ENCODE peak calls at places on chromosomes 1 and 21, in five cellular contexts. One of them, this sample, is unnamed. For H3K4me1, the result is how much of the 10 kb centered on the place peaks cover.

GRCh38 chr1:77664923-77665516 is 17.4 kb downstream of the ZZZ3 start:
- DNase-seq in H1: no peak
- DNase-seq in heart right ventricle: no peak
- DNase-seq in spleen: no peak
- DNase-seq in CD4-positive, alpha-beta memory T cell: no peak
- DNase-seq in this sample: no peak

GRCh38 chr1:248924696-248925532 is 18.9 kb downstream of the PGBD2 start:
- DNase-seq in H1: no peak
- DNase-seq in heart right ventricle: peak
- DNase-seq in spleen: peak
- DNase-seq in CD4-positive, alpha-beta memory T cell: peak
- DNase-seq in this sample: peak

GRCh38 chr1:164608651-164609057 is 49.7 kb downstream of the PBX1 start:
- DNase-seq in H1: no peak
- DNase-seq in heart right ventricle: no peak
- DNase-seq in spleen: no peak
- DNase-seq in CD4-positive, alpha-beta memory T cell: no peak
- DNase-seq in this sample: no peak

GRCh38 chr1:38589036-38589435 is 270.5 kb downstream of the RRAGC start:
- DNase-seq in H1: no peak
- DNase-seq in heart right ventricle: no peak
- DNase-seq in spleen: no peak
- DNase-seq in CD4-positive, alpha-beta memory T cell: no peak
- DNase-seq in this sample: no peak

GRCh38 chr1:75092141-75092540 is 42.0 kb upstream of the LHX8 start:
- DNase-seq in H1: no peak
- DNase-seq in heart right ventricle: no peak
- DNase-seq in spleen: peak
- DNase-seq in CD4-positive, alpha-beta memory T cell: no peak
- DNase-seq in this sample: no peak

GRCh38 chr1:3187415-3188149 is 118.6 kb downstream of the PRDM16 start:
- DNase-seq in H1: no peak
- DNase-seq in heart right ventricle: no peak
- DNase-seq in spleen: no peak
- DNase-seq in CD4-positive, alpha-beta memory T cell: no peak
- DNase-seq in this sample: no peak

GRCh38 chr1:6317101-6317760 is 56.3 kb upstream of the GPR153 start:
- DNase-seq in H1: no peak
- DNase-seq in heart right ventricle: no peak
- DNase-seq in spleen: no peak
- DNase-seq in CD4-positive, alpha-beta memory T cell: no peak
- DNase-seq in this sample: no peak

GRCh38 chr1:10253755-10254154 is 43.4 kb downstream of the KIF1B start:
- DNase-seq in H1: no peak
- DNase-seq in heart right ventricle: peak
- DNase-seq in spleen: no peak
- DNase-seq in CD4-positive, alpha-beta memory T cell: no peak
- DNase-seq in this sample: no peak

GRCh38 chr1:167474191-167474641 is 44.1 kb downstream of the CD247 start:
- DNase-seq in H1: no peak
- DNase-seq in heart right ventricle: no peak
- DNase-seq in spleen: no peak
- DNase-seq in CD4-positive, alpha-beta memory T cell: peak
- DNase-seq in this sample: peak

GRCh38 chr1:199759268-199759724 is 268.2 kb upstream of the NR5A2 start:
- DNase-seq in H1: no peak
- DNase-seq in heart right ventricle: no peak
- DNase-seq in spleen: no peak
- DNase-seq in CD4-positive, alpha-beta memory T cell: no peak
- DNase-seq in this sample: no peak

GRCh38 chr1:37892151-37893047 is 33.0 kb upstream of the MTF1 start:
- DNase-seq in H1: no peak
- DNase-seq in heart right ventricle: no peak
- DNase-seq in spleen: no peak
- DNase-seq in CD4-positive, alpha-beta memory T cell: no peak
- DNase-seq in this sample: no peak

GRCh38 chr1:79633456-79633855 is 626.9 kb upstream of the ADGRL4 start:
- DNase-seq in H1: no peak
- DNase-seq in heart right ventricle: no peak
- DNase-seq in spleen: no peak
- DNase-seq in CD4-positive, alpha-beta memory T cell: no peak
- DNase-seq in this sample: no peak

GRCh38 chr1:238129677-238130076 is 239.0 kb upstream of the ZP4 start:
- DNase-seq in H1: no peak
- DNase-seq in heart right ventricle: no peak
- DNase-seq in spleen: no peak
- DNase-seq in CD4-positive, alpha-beta memory T cell: no peak
- DNase-seq in this sample: no peak

GRCh38 chr1:32798191-32798590 is 19.0 kb downstream of the YARS1 start:
- DNase-seq in H1: no peak
- DNase-seq in heart right ventricle: no peak
- DNase-seq in spleen: no peak
- DNase-seq in CD4-positive, alpha-beta memory T cell: no peak
- DNase-seq in this sample: no peak

GRCh38 chr1:178284059-178284458 is 190.2 kb downstream of the RASAL2 start:
- DNase-seq in H1: no peak
- DNase-seq in heart right ventricle: no peak
- DNase-seq in spleen: no peak
- DNase-seq in CD4-positive, alpha-beta memory T cell: no peak
- DNase-seq in this sample: no peak

GRCh38 chr1:214349781-214350180 is 68.8 kb downstream of the SMYD2 start:
- DNase-seq in H1: no peak
- DNase-seq in heart right ventricle: no peak
- DNase-seq in spleen: no peak
- DNase-seq in CD4-positive, alpha-beta memory T cell: no peak
- DNase-seq in this sample: no peak

GRCh38 chr1:32767156-32767555 is 50.0 kb downstream of the YARS1 start:
- DNase-seq in H1: no peak
- DNase-seq in heart right ventricle: no peak
- DNase-seq in spleen: no peak
- DNase-seq in CD4-positive, alpha-beta memory T cell: no peak
- DNase-seq in this sample: no peak

GRCh38 chr1:169741666-169742394 is 8.0 kb upstream of the SELE start:
- DNase-seq in H1: no peak
- DNase-seq in heart right ventricle: no peak
- DNase-seq in spleen: no peak
- DNase-seq in CD4-positive, alpha-beta memory T cell: no peak
- DNase-seq in this sample: no peak

GRCh38 chr1:115299266-115299665 is 38.8 kb downstream of the NGF start:
- DNase-seq in H1: no peak
- DNase-seq in heart right ventricle: no peak
- DNase-seq in spleen: no peak
- DNase-seq in CD4-positive, alpha-beta memory T cell: no peak
- DNase-seq in this sample: no peak

GRCh38 chr1:44418022-44418673 is 13.1 kb downstream of the RNF220 start:
- DNase-seq in H1: no peak
- DNase-seq in heart right ventricle: no peak
- DNase-seq in spleen: no peak
- DNase-seq in CD4-positive, alpha-beta memory T cell: no peak
- DNase-seq in this sample: no peak

GRCh38 chr1:196372896-196373536 is 235.2 kb downstream of the KCNT2 start:
- DNase-seq in H1: no peak
- DNase-seq in heart right ventricle: no peak
- DNase-seq in spleen: no peak
- DNase-seq in CD4-positive, alpha-beta memory T cell: peak
- DNase-seq in this sample: no peak

GRCh38 chr1:34460193-34460592 is 283.5 kb downstream of the C1orf94 start:
- DNase-seq in H1: peak
- DNase-seq in heart right ventricle: no peak
- DNase-seq in spleen: no peak
- DNase-seq in CD4-positive, alpha-beta memory T cell: peak
- DNase-seq in this sample: peak

GRCh38 chr21:46297311-46298082 is 11.4 kb downstream of the YBEY start:
- DNase-seq in H1: peak
- DNase-seq in heart right ventricle: peak
- DNase-seq in spleen: peak
- DNase-seq in CD4-positive, alpha-beta memory T cell: no peak
- DNase-seq in this sample: no peak

GRCh38 chr1:172004671-172005070 is 163.4 kb downstream of the DNM3 start:
- DNase-seq in H1: no peak
- DNase-seq in heart right ventricle: no peak
- DNase-seq in spleen: no peak
- DNase-seq in CD4-positive, alpha-beta memory T cell: no peak
- DNase-seq in this sample: no peak

GRCh38 chr21:36889401-36889800 is 77.1 kb downstream of the HLCS start:
- DNase-seq in H1: no peak
- DNase-seq in heart right ventricle: peak
- DNase-seq in spleen: no peak
- DNase-seq in CD4-positive, alpha-beta memory T cell: no peak
- DNase-seq in this sample: no peak

GRCh38 chr1:27600500-27601175 is 3.3 kb downstream of the AHDC1 start:
- DNase-seq in H1: no peak
- DNase-seq in heart right ventricle: no peak
- DNase-seq in spleen: no peak
- DNase-seq in CD4-positive, alpha-beta memory T cell: no peak
- DNase-seq in this sample: no peak

GRCh38 chr1:197917813-197918646 is 858 bp downstream of the LHX9 start:
- DNase-seq in H1: peak
- DNase-seq in heart right ventricle: no peak
- DNase-seq in spleen: peak
- DNase-seq in CD4-positive, alpha-beta memory T cell: no peak
- DNase-seq in this sample: no peak
- H3K4me3 ChIP-seq in H1: peak
- H3K4me3 ChIP-seq in heart right ventricle: peak
- H3K4me3 ChIP-seq in spleen: peak
- H3K4me3 ChIP-seq in CD4-positive, alpha-beta memory T cell: peak
- H3K4me3 ChIP-seq in this sample: peak

DNA sequence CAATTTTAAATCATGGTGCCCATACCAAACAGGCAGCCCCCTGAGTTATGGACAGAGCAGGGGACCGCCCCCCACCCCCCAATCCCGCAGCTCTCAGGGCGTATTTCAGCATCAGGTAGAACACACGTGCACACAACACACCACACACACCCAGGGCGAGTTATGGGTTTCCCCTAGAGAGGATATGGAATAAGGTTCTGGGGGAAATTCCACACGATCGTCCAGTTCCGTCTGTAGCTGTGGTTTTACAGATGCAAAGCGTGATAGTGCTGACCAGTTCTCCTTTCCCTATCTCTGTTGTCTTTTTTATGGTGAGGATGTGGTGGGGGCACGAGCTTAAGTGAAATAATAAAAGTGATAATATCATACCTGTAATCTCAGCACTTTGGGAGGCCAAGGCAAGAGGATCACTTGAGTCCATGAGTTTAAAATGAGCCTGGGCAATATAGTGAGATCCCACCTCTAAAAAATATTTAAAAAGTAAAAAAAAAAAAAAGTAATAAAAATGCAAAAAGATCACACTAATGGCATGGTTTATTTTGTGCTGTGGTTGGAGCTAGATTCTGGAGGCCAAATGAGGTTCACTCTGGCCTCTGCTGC is 25.1 kb downstream of the C2CD2 start:
- DNase-seq in H1: no peak
- DNase-seq in heart right ventricle: no peak
- DNase-seq in spleen: peak
- DNase-seq in CD4-positive, alpha-beta memory T cell: no peak
- DNase-seq in this sample: no peak
- H3K27ac ChIP-seq in H1: no peak
- H3K27ac ChIP-seq in heart right ventricle: peak
- H3K27ac ChIP-seq in spleen: peak
- H3K27ac ChIP-seq in CD4-positive, alpha-beta memory T cell: no peak
- H3K27ac ChIP-seq in this sample: no peak

DNA sequence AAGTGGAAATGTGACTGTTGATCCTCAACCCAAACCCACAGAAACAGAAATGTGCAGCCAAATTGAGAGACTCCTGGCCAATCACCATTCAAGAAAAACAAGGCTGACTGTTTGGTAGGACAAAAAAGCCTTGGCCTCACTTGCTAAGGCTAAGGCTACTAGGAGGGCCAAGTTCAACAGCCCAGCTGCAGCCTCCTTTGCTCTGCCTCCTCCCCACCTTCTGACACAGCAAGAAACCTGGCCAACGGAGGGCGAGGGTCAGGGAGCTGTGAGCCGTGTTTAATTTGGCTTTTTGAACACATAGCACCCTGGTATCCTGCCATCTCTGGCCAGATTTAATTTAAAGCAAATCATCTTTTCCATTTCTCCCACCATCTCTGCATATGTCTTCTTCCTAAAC is 165.8 kb upstream of the RAB4A start:
- DNase-seq in H1: no peak
- DNase-seq in heart right ventricle: no peak
- DNase-seq in spleen: no peak
- DNase-seq in CD4-positive, alpha-beta memory T cell: no peak
- DNase-seq in this sample: no peak
- H3K4me1 ChIP-seq in H1: under half
- H3K4me1 ChIP-seq in heart right ventricle: under half
- H3K4me1 ChIP-seq in spleen: under half
- H3K4me1 ChIP-seq in CD4-positive, alpha-beta memory T cell: under half
- H3K4me1 ChIP-seq in this sample: under half

DNA sequence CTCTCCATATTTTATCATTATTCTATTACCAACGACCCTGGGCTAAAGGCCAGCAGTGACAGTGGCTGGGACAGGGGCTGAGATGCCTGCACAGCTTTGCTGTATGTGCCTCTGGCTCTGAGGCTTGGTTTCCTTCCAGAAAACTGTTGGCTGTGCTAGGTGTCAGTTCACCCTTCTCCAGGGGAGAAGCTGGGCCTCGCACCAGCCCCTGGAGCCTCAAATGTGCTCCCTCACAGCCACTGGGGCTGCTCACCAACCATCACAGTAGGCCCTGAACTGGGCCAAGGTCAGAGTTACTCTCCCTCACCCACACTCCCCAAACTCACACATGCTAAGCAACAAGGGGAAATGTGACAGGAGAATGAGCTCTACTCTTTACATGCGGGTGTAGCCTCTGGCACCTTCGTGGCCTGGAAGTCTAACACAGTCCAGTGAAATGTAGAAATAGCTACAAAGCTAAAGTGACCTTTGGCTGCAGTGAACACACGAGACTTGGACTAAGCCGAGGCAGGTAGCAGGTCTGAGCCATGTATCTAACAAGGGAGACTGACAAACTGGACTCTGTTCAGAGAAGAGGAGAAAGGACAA is 4.7 kb upstream of the CD160 start:
- DNase-seq in H1: no peak
- DNase-seq in heart right ventricle: peak
- DNase-seq in spleen: no peak
- DNase-seq in CD4-positive, alpha-beta memory T cell: no peak
- DNase-seq in this sample: no peak
- H3K4me3 ChIP-seq in H1: no peak
- H3K4me3 ChIP-seq in heart right ventricle: no peak
- H3K4me3 ChIP-seq in spleen: no peak
- H3K4me3 ChIP-seq in CD4-positive, alpha-beta memory T cell: no peak
- H3K4me3 ChIP-seq in this sample: no peak

GRCh38 chr1:61143821-61144220 is 61.5 kb downstream of the NFIA start:
- DNase-seq in H1: no peak
- DNase-seq in heart right ventricle: no peak
- DNase-seq in spleen: no peak
- DNase-seq in CD4-positive, alpha-beta memory T cell: no peak
- DNase-seq in this sample: no peak
- H3K27ac ChIP-seq in H1: no peak
- H3K27ac ChIP-seq in heart right ventricle: peak
- H3K27ac ChIP-seq in spleen: no peak
- H3K27ac ChIP-seq in CD4-positive, alpha-beta memory T cell: no peak
- H3K27ac ChIP-seq in this sample: no peak

This sample was measured in CD4-positive, CD25-positive, alpha-beta regulatory T cell.